ENCODE peak calls at places on chromosomes 1 and 21, in nine cellular contexts. One of them, this sample, is unnamed.

GRCh38 chr1:26799479-26800133 is 11.9 kb downstream of the PIGV start:
- DNase-seq in M059J: peak
- DNase-seq in ACHN: peak
- DNase-seq in activated CD8-positive, alpha-beta memory T cell treated with anti-CD3 and anti-CD28 coated beads, Interleukin-2, amount 50 U/mL, for 48 hours: peak
- DNase-seq in GM12865: no peak
- DNase-seq in effector CD4-positive, alpha-beta T cell: no peak
- DNase-seq in CD8-positive, alpha-beta memory T cell: peak
- DNase-seq in skeletal muscle cell: peak
- DNase-seq in mesenteric fat pad: no peak
- DNase-seq in this sample: no peak

GRCh38 chr1:111973150-111973549 is 16.3 kb downstream of the KCND3 start:
- DNase-seq in M059J: no peak
- DNase-seq in ACHN: no peak
- DNase-seq in activated CD8-positive, alpha-beta memory T cell treated with anti-CD3 and anti-CD28 coated beads, Interleukin-2, amount 50 U/mL, for 48 hours: no peak
- DNase-seq in GM12865: no peak
- DNase-seq in effector CD4-positive, alpha-beta T cell: no peak
- DNase-seq in CD8-positive, alpha-beta memory T cell: no peak
- DNase-seq in skeletal muscle cell: no peak
- DNase-seq in mesenteric fat pad: peak
- DNase-seq in this sample: no peak

GRCh38 chr21:38234395-38235142 is 22.2 kb upstream of the KCNJ15 start:
- DNase-seq in M059J: no peak
- DNase-seq in ACHN: no peak
- DNase-seq in activated CD8-positive, alpha-beta memory T cell treated with anti-CD3 and anti-CD28 coated beads, Interleukin-2, amount 50 U/mL, for 48 hours: no peak
- DNase-seq in GM12865: no peak
- DNase-seq in effector CD4-positive, alpha-beta T cell: no peak
- DNase-seq in CD8-positive, alpha-beta memory T cell: no peak
- DNase-seq in skeletal muscle cell: no peak
- DNase-seq in mesenteric fat pad: no peak
- DNase-seq in this sample: no peak

GRCh38 chr1:208216062-208216461 is 28.1 kb downstream of the PLXNA2 start:
- DNase-seq in M059J: peak
- DNase-seq in ACHN: no peak
- DNase-seq in activated CD8-positive, alpha-beta memory T cell treated with anti-CD3 and anti-CD28 coated beads, Interleukin-2, amount 50 U/mL, for 48 hours: no peak
- DNase-seq in GM12865: no peak
- DNase-seq in effector CD4-positive, alpha-beta T cell: no peak
- DNase-seq in CD8-positive, alpha-beta memory T cell: no peak
- DNase-seq in skeletal muscle cell: no peak
- DNase-seq in mesenteric fat pad: no peak
- DNase-seq in this sample: no peak

GRCh38 chr1:196180847-196181593 is 427.2 kb downstream of the KCNT2 start:
- DNase-seq in M059J: peak
- DNase-seq in ACHN: peak
- DNase-seq in activated CD8-positive, alpha-beta memory T cell treated with anti-CD3 and anti-CD28 coated beads, Interleukin-2, amount 50 U/mL, for 48 hours: no peak
- DNase-seq in GM12865: no peak
- DNase-seq in effector CD4-positive, alpha-beta T cell: no peak
- DNase-seq in CD8-positive, alpha-beta memory T cell: no peak
- DNase-seq in skeletal muscle cell: peak
- DNase-seq in mesenteric fat pad: no peak
- DNase-seq in this sample: no peak

GRCh38 chr1:41861509-41862410 is 57.0 kb downstream of the HIVEP3 start:
- DNase-seq in M059J: peak
- DNase-seq in ACHN: no peak
- DNase-seq in activated CD8-positive, alpha-beta memory T cell treated with anti-CD3 and anti-CD28 coated beads, Interleukin-2, amount 50 U/mL, for 48 hours: no peak
- DNase-seq in GM12865: no peak
- DNase-seq in effector CD4-positive, alpha-beta T cell: no peak
- DNase-seq in CD8-positive, alpha-beta memory T cell: no peak
- DNase-seq in skeletal muscle cell: no peak
- DNase-seq in mesenteric fat pad: no peak
- DNase-seq in this sample: no peak

GRCh38 chr1:46802081-46802480 is 3.2 kb downstream of the CYP4B1 start:
- DNase-seq in M059J: no peak
- DNase-seq in ACHN: no peak
- DNase-seq in activated CD8-positive, alpha-beta memory T cell treated with anti-CD3 and anti-CD28 coated beads, Interleukin-2, amount 50 U/mL, for 48 hours: no peak
- DNase-seq in GM12865: no peak
- DNase-seq in effector CD4-positive, alpha-beta T cell: no peak
- DNase-seq in CD8-positive, alpha-beta memory T cell: no peak
- DNase-seq in skeletal muscle cell: no peak
- DNase-seq in mesenteric fat pad: peak
- DNase-seq in this sample: peak

GRCh38 chr1:76257823-76258222 is 183.3 kb downstream of the ST6GALNAC3 start:
- DNase-seq in M059J: no peak
- DNase-seq in ACHN: no peak
- DNase-seq in activated CD8-positive, alpha-beta memory T cell treated with anti-CD3 and anti-CD28 coated beads, Interleukin-2, amount 50 U/mL, for 48 hours: no peak
- DNase-seq in GM12865: no peak
- DNase-seq in effector CD4-positive, alpha-beta T cell: no peak
- DNase-seq in CD8-positive, alpha-beta memory T cell: no peak
- DNase-seq in skeletal muscle cell: no peak
- DNase-seq in mesenteric fat pad: no peak
- DNase-seq in this sample: no peak

GRCh38 chr1:110035236-110035752 is 870 bp downstream of the STRIP1 start:
- DNase-seq in M059J: peak
- DNase-seq in ACHN: no peak
- DNase-seq in activated CD8-positive, alpha-beta memory T cell treated with anti-CD3 and anti-CD28 coated beads, Interleukin-2, amount 50 U/mL, for 48 hours: no peak
- DNase-seq in GM12865: no peak
- DNase-seq in effector CD4-positive, alpha-beta T cell: no peak
- DNase-seq in CD8-positive, alpha-beta memory T cell: no peak
- DNase-seq in skeletal muscle cell: no peak
- DNase-seq in mesenteric fat pad: no peak
- DNase-seq in this sample: no peak

This sample was measured in vagina.